ENCODE peak calls at places on chromosomes 1 and 21, in seven cellular contexts. W, E, N, Q, H, F and D are unnamed samples.

GRCh38 chr1:54121482-54122130 is 31.2 kb downstream of the CDCP2 start:
- DNase-seq in W (peak), E (peak), N (peak), Q (peak), H (peak), F (peak), D (peak)

GRCh38 chr21:42370894-42371654 is 4.7 kb upstream of the TFF1 start:
- DNase-seq in W (no peak), E (peak), N (no peak), Q (no peak), H (no peak), F (no peak), D (no peak)

GRCh38 chr1:59672851-59673574 is 141.7 kb upstream of the HOOK1 start:
- DNase-seq in W (peak), E (no peak), N (no peak), Q (peak), H (peak), F (no peak), D (no peak)

GRCh38 chr1:52296345-52296744 is 69.7 kb downstream of the CC2D1B start:
- DNase-seq in W (no peak), E (no peak), N (peak), Q (peak), H (peak), F (no peak), D (no peak)

GRCh38 chr1:226497991-226498689 is 50.4 kb upstream of the STUM start:
- DNase-seq in W (no peak), E (no peak), N (no peak), Q (no peak), H (no peak), F (no peak), D (no peak)

GRCh38 chr1:160401972-160402795 is 1.8 kb downstream of the VANGL2 start:
- DNase-seq in W (no peak), E (no peak), N (no peak), Q (no peak), H (no peak), F (no peak), D (no peak)

GRCh38 chr1:163048970-163049680 is 20.0 kb upstream of the RGS4 start:
- DNase-seq in W (no peak), E (no peak), N (no peak), Q (no peak), H (no peak), F (no peak), D (no peak)

GRCh38 chr1:2449636-2450454 is 26.2 kb upstream of the PLCH2 start:
- DNase-seq in W (no peak), E (no peak), N (no peak), Q (no peak), H (no peak), F (no peak), D (no peak)

GRCh38 chr1:234956821-234957329 is 171.8 kb downstream of the TOMM20 start:
- DNase-seq in W (no peak), E (no peak), N (no peak), Q (peak), H (no peak), F (no peak), D (peak)

GRCh38 chr1:211639500-211640361 is 35.7 kb downstream of the NEK2 start:
- DNase-seq in W (peak), E (no peak), N (no peak), Q (no peak), H (peak), F (no peak), D (peak)

GRCh38 chr1:48469616-48470500 is 2.1 kb downstream of the SPATA6 start:
- DNase-seq in W (peak), E (no peak), N (no peak), Q (no peak), H (peak), F (peak), D (no peak)

GRCh38 chr1:211497489-211498045 is 5.6 kb upstream of the RD3 start:
- DNase-seq in W (no peak), E (no peak), N (no peak), Q (no peak), H (no peak), F (no peak), D (no peak)

GRCh38 chr1:86914998-86915736 is 732 bp downstream of the HS2ST1 start:
- DNase-seq in W (peak), E (peak), N (peak), Q (peak), H (peak), F (peak), D (peak)

GRCh38 chr1:55120538-55120937 is 81.2 kb downstream of the PCSK9 start:
- DNase-seq in W (no peak), E (no peak), N (no peak), Q (no peak), H (no peak), F (no peak), D (no peak)

GRCh38 chr21:41831453-41831831 is 47.7 kb downstream of the PRDM15 start:
- DNase-seq in W (peak), E (no peak), N (no peak), Q (no peak), H (no peak), F (no peak), D (no peak)

GRCh38 chr21:46537026-46537425 is 67.9 kb downstream of the S100B start:
- DNase-seq in W (no peak), E (no peak), N (no peak), Q (no peak), H (no peak), F (no peak), D (no peak)

GRCh38 chr1:41542196-41542955 is 57.9 kb upstream of the EDN2 start:
- DNase-seq in W (peak), E (no peak), N (no peak), Q (no peak), H (no peak), F (no peak), D (no peak)

GRCh38 chr1:94708299-94708685 is 111.9 kb upstream of the SLC44A3 start:
- DNase-seq in W (no peak), E (no peak), N (no peak), Q (no peak), H (no peak), F (no peak), D (no peak)

GRCh38 chr1:110211503-110212164 is 1.5 kb downstream of the KCNC4 start:
- DNase-seq in W (no peak), E (no peak), N (no peak), Q (peak), H (peak), F (no peak), D (no peak)

GRCh38 chr1:27086026-27086425 is 68.9 kb downstream of the SLC9A1 start:
- DNase-seq in W (no peak), E (no peak), N (no peak), Q (no peak), H (no peak), F (no peak), D (no peak)

GRCh38 chr1:58412071-58412580 is 134.4 kb downstream of the OMA1 start:
- DNase-seq in W (no peak), E (no peak), N (no peak), Q (no peak), H (peak), F (no peak), D (no peak)

GRCh38 chr1:7752512-7753417 is 18.3 kb upstream of the VAMP3 start:
- DNase-seq in W (no peak), E (no peak), N (peak), Q (peak), H (peak), F (peak), D (peak)

GRCh38 chr21:39006653-39007417 is 176.4 kb downstream of the PSMG1 start:
- DNase-seq in W (peak), E (peak), N (no peak), Q (no peak), H (no peak), F (peak), D (peak)

GRCh38 chr1:109490029-109490933 is 3.6 kb upstream of the CYB561D1 start:
- DNase-seq in W (no peak), E (peak), N (peak), Q (peak), H (peak), F (peak), D (peak)

GRCh38 chr1:84598846-84599741 is 24.9 kb upstream of the CTBS start:
- DNase-seq in W (no peak), E (no peak), N (no peak), Q (no peak), H (peak), F (no peak), D (no peak)

GRCh38 chr1:206062464-206062863 is 9.5 kb downstream of the RHEX start:
- DNase-seq in W (no peak), E (no peak), N (no peak), Q (no peak), H (peak), F (no peak), D (no peak)

GRCh38 chr1:181135462-181135781 is 46.9 kb downstream of the IER5 start:
- DNase-seq in W (no peak), E (no peak), N (no peak), Q (peak), H (peak), F (no peak), D (no peak)

GRCh38 chr1:181087400-181087901 is 1.0 kb upstream of the IER5 start:
- DNase-seq in W (no peak), E (no peak), N (no peak), Q (no peak), H (peak), F (no peak), D (no peak)

GRCh38 chr21:29436143-29436542 is 137.4 kb downstream of the BACH1 start:
- DNase-seq in W (no peak), E (no peak), N (peak), Q (peak), H (no peak), F (no peak), D (no peak)

GRCh38 chr1:99084562-99084961 is 79.9 kb upstream of the PLPPR5 start:
- DNase-seq in W (no peak), E (no peak), N (no peak), Q (no peak), H (no peak), F (no peak), D (no peak)

GRCh38 chr1:9892563-9893528 is 17.2 kb downstream of the CTNNBIP1 start:
- DNase-seq in W (no peak), E (no peak), N (peak), Q (no peak), H (peak), F (no peak), D (peak)

GRCh38 chr1:39776400-39776713 is 5.2 kb upstream of the OXCT2 start:
- DNase-seq in W (no peak), E (no peak), N (no peak), Q (no peak), H (no peak), F (no peak), D (no peak)

GRCh38 chr1:58783090-58783992 is 506 bp downstream of the JUN start:
- DNase-seq in W (peak), E (peak), N (peak), Q (peak), H (peak), F (peak), D (peak)

DNA sequence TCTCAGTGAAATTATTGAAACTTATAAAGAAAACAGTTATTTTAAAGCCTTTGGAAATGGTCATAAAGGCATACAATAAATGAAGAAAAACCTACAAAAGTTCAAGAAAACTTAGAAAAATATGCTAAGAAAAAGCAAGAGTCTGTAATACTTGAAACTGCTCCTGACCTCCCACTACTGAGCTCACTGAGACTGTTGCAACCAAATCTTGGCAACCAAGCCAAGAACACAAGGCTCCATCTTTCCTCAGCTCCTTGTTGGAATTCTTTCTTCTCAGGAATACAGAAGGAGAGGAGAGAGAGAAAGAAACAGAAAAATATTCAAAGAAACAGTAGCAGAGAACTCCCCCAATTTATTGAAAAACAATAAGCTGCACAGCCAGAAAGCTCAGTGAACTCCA is 160.5 kb downstream of the RASAL2 start:
- DNase-seq in W (no peak), E (no peak), N (no peak), Q (no peak), H (no peak), F (no peak), D (no peak)
- H3K4me3 ChIP-seq in W (no peak), E (no peak), N (no peak), Q (peak), H (no peak), F (no peak), D (no peak)

GRCh38 chr1:76300556-76300955 is 226.0 kb downstream of the ST6GALNAC3 start:
- DNase-seq in W (no peak), E (no peak), N (no peak), Q (no peak), H (no peak), F (no peak), D (no peak)
- H3K4me3 ChIP-seq in W (no peak), E (no peak), N (no peak), Q (no peak), H (no peak), F (no peak), D (no peak)

GRCh38 chr1:229229137-229229720 is 41.7 kb upstream of the RAB4A start:
- DNase-seq in W (no peak), E (no peak), N (no peak), Q (peak), H (peak), F (no peak), D (no peak)
- H3K4me3 ChIP-seq in W (no peak), E (no peak), N (no peak), Q (peak), H (no peak), F (no peak), D (no peak)

GRCh38 chr1:237166031-237166430 is 124.0 kb downstream of the RYR2 start:
- DNase-seq in W (no peak), E (no peak), N (no peak), Q (no peak), H (no peak), F (no peak), D (no peak)

GRCh38 chr1:237166593-237167077 is 124.7 kb downstream of the RYR2 start:
- DNase-seq in W (no peak), E (no peak), N (no peak), Q (no peak), H (no peak), F (no peak), D (no peak)

GRCh38 chr1:237170149-237170548 is 128.2 kb downstream of the RYR2 start:
- DNase-seq in W (no peak), E (no peak), N (no peak), Q (peak), H (no peak), F (no peak), D (no peak)

GRCh38 chr1:237164406-237165352 is 122.7 kb downstream of the RYR2 start:
- DNase-seq in W (no peak), E (no peak), N (no peak), Q (no peak), H (no peak), F (no peak), D (no peak)
- H3K4me3 ChIP-seq in W (no peak), E (no peak), N (no peak), Q (no peak), H (no peak), F (no peak), D (no peak)

DNA sequence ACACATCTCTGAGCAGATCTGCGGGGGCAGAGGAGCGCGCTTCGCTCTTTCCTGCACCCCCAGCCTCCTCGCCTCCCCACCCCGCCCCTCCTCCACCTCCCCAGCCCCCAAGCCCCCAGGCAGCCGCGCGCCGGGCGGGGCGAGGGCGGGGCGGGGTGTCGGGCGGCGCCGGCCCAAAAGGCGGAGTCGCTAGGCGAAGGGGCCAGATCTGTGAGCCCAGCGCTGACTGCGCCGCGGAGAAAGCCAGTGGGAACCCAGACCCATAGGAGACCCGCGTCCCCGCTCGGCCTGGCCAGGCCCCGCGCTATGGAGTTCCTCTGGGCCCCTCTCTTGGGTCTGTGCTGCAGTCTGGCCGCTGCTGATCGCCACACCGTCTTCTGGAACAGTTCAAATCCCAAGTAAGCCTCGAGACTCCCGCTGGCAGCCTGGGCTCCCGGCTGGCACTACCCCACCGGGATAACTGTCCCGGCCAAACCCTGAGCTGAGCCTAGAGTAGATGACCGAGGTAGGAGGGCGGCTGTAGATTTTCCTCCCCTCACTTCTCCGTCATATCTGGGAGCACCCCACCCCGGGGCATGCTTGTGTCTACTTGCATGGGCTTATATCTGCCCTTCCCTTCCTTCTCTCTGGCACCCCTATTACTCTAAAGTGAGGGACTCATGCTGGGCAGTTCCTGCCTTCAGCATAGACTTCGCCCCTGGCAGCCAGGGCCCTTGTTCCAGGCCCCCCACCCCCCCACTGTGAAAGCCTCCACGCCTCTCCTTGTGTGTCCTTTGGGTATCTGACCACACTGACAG is at the start of gene EFNA1:
- DNase-seq in W (peak), E (peak), N (no peak), Q (peak), H (peak), F (peak), D (peak)
- H3K4me3 ChIP-seq in W (peak), E (peak), N (peak), Q (peak), H (peak), F (peak), D (peak)

GRCh38 chr1:12169442-12170135 is 2.8 kb downstream of the TNFRSF1B start:
- DNase-seq in W (no peak), E (no peak), N (no peak), Q (no peak), H (no peak), F (no peak), D (no peak)

GRCh38 chr1:12168451-12169160 is 1.8 kb downstream of the TNFRSF1B start:
- DNase-seq in W (no peak), E (no peak), N (no peak), Q (no peak), H (no peak), F (no peak), D (no peak)

GRCh38 chr1:12167493-12168429 is 970 bp downstream of the TNFRSF1B start:
- DNase-seq in W (no peak), E (peak), N (no peak), Q (no peak), H (no peak), F (no peak), D (no peak)

GRCh38 chr1:12165342-12165741 is 1.4 kb upstream of the TNFRSF1B start:
- DNase-seq in W (no peak), E (no peak), N (no peak), Q (no peak), H (no peak), F (no peak), D (no peak)

DNA sequence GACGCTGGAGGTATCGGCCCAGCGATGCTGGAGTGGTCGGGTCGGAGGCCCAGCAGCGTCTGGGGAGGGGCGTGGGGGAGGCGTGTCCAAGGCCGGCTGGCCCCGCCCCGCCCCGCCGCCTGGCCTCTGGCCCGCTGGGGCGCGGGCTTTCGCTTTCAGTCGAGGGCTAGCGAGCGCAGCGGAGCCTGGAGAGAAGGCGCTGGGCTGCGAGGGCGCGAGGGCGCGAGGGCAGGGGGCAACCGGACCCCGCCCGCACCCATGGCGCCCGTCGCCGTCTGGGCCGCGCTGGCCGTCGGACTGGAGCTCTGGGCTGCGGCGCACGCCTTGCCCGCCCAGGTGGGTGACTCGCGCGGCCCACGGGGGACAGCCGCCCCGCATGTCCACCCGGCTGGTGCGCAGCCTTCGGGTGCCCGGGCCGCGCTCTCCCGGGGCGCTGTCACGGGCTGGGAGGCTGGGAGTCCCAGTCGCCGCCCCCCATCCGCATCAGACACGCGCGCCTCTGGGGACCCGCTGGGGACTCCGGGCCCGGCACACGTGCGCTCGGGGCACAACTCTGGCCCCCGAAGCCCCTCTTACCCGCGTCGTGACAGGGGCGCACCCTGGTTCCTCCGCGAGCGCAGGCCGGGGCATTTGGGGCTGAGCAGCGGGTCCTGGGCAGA is at the start of gene TNFRSF1B:
- DNase-seq in W (peak), E (peak), N (no peak), Q (peak), H (peak), F (peak), D (peak)
- H3K4me3 ChIP-seq in W (peak), E (peak), N (no peak), Q (peak), H (peak), F (peak), D (peak)

GRCh38 chr1:78520216-78520615 is 29.4 kb downstream of the PTGFR start:
- DNase-seq in W (no peak), E (no peak), N (no peak), Q (no peak), H (no peak), F (no peak), D (no peak)

GRCh38 chr1:78519446-78519845 is 28.7 kb downstream of the PTGFR start:
- DNase-seq in W (no peak), E (no peak), N (no peak), Q (no peak), H (peak), F (no peak), D (no peak)

GRCh38 chr1:78520843-78521242 is 30.1 kb downstream of the PTGFR start:
- DNase-seq in W (no peak), E (no peak), N (no peak), Q (no peak), H (no peak), F (no peak), D (no peak)

GRCh38 chr1:78526496-78526895 is 35.7 kb downstream of the PTGFR start:
- DNase-seq in W (no peak), E (no peak), N (no peak), Q (no peak), H (no peak), F (no peak), D (no peak)

DNA sequence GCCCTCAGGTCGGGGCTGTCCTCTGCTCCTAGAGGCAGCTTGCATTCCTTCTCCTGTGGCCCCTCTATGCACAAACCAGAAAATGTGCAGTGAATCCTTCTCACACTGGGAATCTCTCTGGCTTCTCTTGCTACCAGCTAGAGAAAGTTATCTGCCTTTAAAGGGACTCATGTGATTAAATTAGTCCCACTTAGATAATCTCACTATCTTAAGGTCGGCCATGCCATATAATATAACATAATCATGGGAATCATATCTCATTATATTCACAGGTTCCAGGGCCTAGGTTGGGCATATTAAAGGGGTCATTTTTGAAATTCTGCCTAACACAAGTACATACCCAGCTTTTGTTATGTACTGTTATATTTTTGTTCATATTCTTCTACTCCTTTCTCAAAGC is 31.4 kb downstream of the PTGFR start:
- DNase-seq in W (no peak), E (no peak), N (no peak), Q (no peak), H (no peak), F (no peak), D (no peak)
- H3K4me3 ChIP-seq in W (no peak), E (no peak), N (no peak), Q (no peak), H (peak), F (no peak), D (no peak)